ENCODE peak calls at places on chromosome 15, in seven cellular contexts. M is HepG2, I is GM12878, K is astrocyte, W is A673, D is fibroblast of lung, U is PC-9. E is an unnamed sample. For H3K9me3, the result is how much of the 10 kb centered on the place peaks cover.

GRCh38 chr15:75554717-75555116 is 24.4 kb downstream of the PTPN9 start:
- DNase-seq in M (no peak), I (no peak), K (peak), W (no peak), D (peak), U (no peak), E (no peak)

GRCh38 chr15:66212471-66212870 is 41.1 kb downstream of the MEGF11 start:
- DNase-seq in M (no peak), I (no peak), K (no peak), W (no peak), D (no peak), U (no peak), E (no peak)

GRCh38 chr15:99324082-99324620 is 72.9 kb downstream of the LRRC28 start:
- DNase-seq in M (no peak), I (peak), K (peak), W (peak), D (peak), U (peak), E (no peak)

GRCh38 chr15:98668566-98669308 is 20.4 kb downstream of the IGF1R start:
- DNase-seq in M (no peak), I (peak), K (peak), W (no peak), D (peak), U (peak), E (peak)

GRCh38 chr15:83504365-83504764 is 57.2 kb downstream of the SH3GL3 start:
- DNase-seq in M (no peak), I (no peak), K (no peak), W (peak), D (peak), U (no peak), E (no peak)

GRCh38 chr15:62758126-62758951 is 284.2 kb upstream of the TPM1 start:
- DNase-seq in M (peak), I (no peak), K (peak), W (peak), D (peak), U (peak), E (no peak)

GRCh38 chr15:57297163-57297593 is 79.1 kb upstream of the CGNL1 start:
- DNase-seq in M (no peak), I (no peak), K (no peak), W (no peak), D (no peak), U (no peak), E (no peak)

GRCh38 chr15:75200765-75201608 is 695 bp upstream of the C15orf39 start:
- DNase-seq in M (peak), I (no peak), K (no peak), W (peak), D (peak), U (peak), E (peak)

GRCh38 chr15:61137139-61137792 is 91.8 kb downstream of the RORA start:
- DNase-seq in M (no peak), I (no peak), K (no peak), W (no peak), D (no peak), U (no peak), E (no peak)

GRCh38 chr15:22237891-22238275 is 157.6 kb downstream of the OR4M2 start:
- DNase-seq in M (no peak), I (no peak), K (no peak), W (no peak), D (no peak), U (no peak), E (no peak)

GRCh38 chr15:22240951-22241350 is 160.6 kb downstream of the OR4M2 start:
- DNase-seq in M (no peak), I (no peak), K (no peak), W (no peak), D (no peak), U (no peak), E (no peak)

GRCh38 chr15:22241451-22241850 is 161.1 kb downstream of the OR4M2 start:
- DNase-seq in M (no peak), I (no peak), K (no peak), W (no peak), D (no peak), U (no peak), E (no peak)

GRCh38 chr15:22240403-22240802 is 160.1 kb downstream of the OR4M2 start:
- DNase-seq in M (no peak), I (no peak), K (no peak), W (no peak), D (no peak), U (no peak), E (no peak)

DNA sequence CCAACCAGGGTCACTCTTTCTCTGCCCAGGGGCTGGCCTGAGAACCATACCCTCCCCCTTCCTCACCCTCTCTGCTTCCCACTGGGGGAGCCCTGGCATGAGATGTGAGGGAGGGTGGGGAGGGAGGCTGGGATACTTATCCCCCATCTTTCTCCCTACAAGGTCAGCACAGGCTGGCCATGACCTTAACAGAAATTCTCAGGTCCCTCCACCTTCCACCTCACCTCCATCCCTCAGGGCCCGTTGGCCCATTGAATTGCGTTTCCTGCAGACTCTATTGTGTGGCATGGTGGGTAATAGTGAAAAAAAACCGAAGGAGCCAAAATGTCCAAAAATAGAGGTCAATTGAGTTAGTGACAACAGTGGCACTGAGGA is 159.5 kb downstream of the OR4M2 start:
- DNase-seq in M (no peak), I (no peak), K (no peak), W (no peak), D (no peak), U (no peak), E (no peak)
- H3K9me3 ChIP-seq in M (under half), I (under half), K (under half), W (half or more), D (under half), U (under half), E (under half)

DNA sequence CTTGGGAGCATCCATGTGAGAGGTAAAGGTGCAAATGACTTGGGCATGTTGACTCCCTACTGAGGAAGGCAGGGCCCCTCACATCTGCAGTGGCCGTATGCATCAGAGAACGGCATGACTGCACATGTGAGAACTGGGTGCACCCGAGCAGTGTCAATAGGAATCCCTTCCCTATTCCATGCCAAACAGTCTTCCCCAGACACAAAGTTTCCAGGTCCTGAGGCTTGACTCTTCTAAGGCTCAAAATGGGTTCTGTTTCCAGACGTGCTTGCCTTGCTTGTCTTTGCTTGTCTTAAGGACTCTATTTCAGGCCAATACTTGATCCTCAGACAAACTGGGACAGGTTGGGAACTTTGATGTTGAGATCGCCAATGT is 20.5 kb upstream of the ANPEP start:
- DNase-seq in M (no peak), I (no peak), K (no peak), W (no peak), D (no peak), U (no peak), E (no peak)
- H3K4me3 ChIP-seq in M (no peak), I (no peak), K (no peak), W (no peak), D (no peak), U (no peak), E (no peak)

GRCh38 chr15:37093480-37094410 is 6.6 kb downstream of the MEIS2 start:
- DNase-seq in M (no peak), I (no peak), K (peak), W (no peak), D (peak), U (no peak), E (no peak)

GRCh38 chr15:37095993-37096877 is 4.1 kb downstream of the MEIS2 start:
- DNase-seq in M (no peak), I (no peak), K (no peak), W (no peak), D (no peak), U (no peak), E (no peak)

GRCh38 chr15:37096878-37097568 is 3.3 kb downstream of the MEIS2 start:
- DNase-seq in M (no peak), I (no peak), K (no peak), W (no peak), D (no peak), U (no peak), E (no peak)

GRCh38 chr15:37094542-37095196 is 5.7 kb downstream of the MEIS2 start:
- DNase-seq in M (no peak), I (no peak), K (peak), W (no peak), D (peak), U (no peak), E (no peak)

DNA sequence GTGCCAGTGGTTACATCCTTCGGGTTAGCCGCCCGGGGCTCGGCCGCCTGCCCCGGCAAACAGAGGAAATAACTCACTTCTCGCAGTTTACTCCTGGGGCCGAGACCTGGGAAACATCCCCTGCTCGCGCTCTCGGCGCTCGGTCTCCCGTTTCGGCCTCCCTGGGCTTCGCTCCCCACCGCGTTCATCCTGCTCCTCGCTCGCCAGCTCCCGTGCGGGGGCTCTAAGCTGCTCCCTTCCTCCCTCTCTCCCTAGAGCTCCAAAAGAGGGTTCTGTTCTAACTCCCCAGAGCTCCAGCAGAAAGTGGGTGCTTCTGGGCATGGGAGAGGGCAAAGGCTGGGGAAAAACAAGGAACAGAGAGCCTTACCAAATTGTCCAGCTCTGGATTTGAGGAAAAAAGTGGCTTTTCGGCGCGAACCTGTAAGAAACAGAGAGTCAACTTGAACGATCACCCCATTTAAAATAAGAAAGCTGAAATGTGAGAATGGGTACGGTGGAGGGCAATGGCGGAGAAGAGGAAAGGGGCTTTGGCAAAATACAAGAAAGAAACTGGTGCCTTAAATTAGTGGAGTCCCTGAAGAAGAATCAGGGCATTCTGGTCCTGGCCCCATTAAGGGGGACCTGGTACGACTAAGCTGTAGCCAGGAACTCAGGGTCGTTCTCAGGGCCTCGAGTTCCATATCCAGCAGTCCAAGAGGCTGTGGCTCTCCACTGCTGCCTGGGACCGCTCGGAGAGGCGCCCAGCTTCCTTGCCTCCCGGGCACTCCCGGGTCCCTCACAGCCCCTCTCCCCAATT is 5.0 kb downstream of the MEIS2 start:
- DNase-seq in M (no peak), I (no peak), K (no peak), W (no peak), D (no peak), U (no peak), E (no peak)
- TF ChIP-seq EZH2 in M (no peak), I (no peak), K (no peak), W (no peak), D (no peak), U (no peak), E (no peak)

GRCh38 chr15:25228261-25228660 is 210.6 kb downstream of the UBE3A start:
- DNase-seq in M (no peak), I (no peak), K (no peak), W (no peak), D (no peak), U (no peak), E (no peak)

GRCh38 chr15:25233766-25234350 is 205.0 kb downstream of the UBE3A start:
- DNase-seq in M (no peak), I (no peak), K (no peak), W (no peak), D (no peak), U (no peak), E (no peak)

GRCh38 chr15:25234831-25235230 is 204.0 kb downstream of the UBE3A start:
- DNase-seq in M (no peak), I (no peak), K (no peak), W (no peak), D (no peak), U (no peak), E (no peak)

GRCh38 chr15:25226360-25226759 is 212.5 kb downstream of the UBE3A start:
- DNase-seq in M (no peak), I (no peak), K (no peak), W (no peak), D (no peak), U (no peak), E (no peak)

GRCh38 chr15:25230442-25230841 is 208.4 kb downstream of the UBE3A start:
- DNase-seq in M (no peak), I (no peak), K (no peak), W (no peak), D (no peak), U (no peak), E (no peak)
- H3K9me3 ChIP-seq in M (half or more), I (under half), K (under half), W (under half), D (under half), U (under half), E (under half)

DNA sequence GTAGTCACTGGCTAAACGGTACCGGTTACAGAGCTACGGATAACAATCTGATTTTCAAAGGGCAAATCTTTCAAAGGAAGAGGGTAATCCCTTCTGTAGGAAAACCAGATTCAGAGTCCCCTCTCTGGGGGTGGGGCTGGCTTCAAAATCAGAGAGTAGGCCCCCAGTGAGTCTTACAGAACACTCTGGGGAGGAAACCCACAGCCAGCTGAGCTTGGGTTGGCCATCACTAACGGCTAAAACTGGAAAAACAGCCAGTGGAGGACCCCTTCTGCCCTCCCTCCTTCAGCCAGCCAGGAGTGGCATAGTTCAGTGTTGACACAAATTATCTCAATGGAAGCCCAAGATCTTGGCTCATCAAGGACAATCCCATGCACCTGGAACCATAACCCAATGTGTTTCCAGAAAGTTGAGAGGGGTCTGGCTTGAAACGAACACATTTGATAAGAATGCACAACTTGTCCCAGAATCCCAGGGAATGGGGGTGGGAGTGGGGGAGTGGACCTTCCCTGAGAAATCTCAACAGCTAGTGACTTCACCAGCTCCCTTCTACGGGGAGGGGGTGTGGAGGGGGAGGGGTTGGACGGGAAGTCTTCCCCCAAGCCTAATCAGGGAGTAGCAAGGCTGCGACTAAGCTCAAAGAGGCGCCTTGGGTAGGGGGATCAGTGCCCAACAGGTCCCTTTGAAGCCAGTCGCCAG is 1.0 kb downstream of the RASL12 start:
- DNase-seq in M (no peak), I (no peak), K (no peak), W (no peak), D (no peak), U (no peak), E (no peak)
- H3K4me3 ChIP-seq in M (no peak), I (no peak), K (no peak), W (no peak), D (peak), U (no peak), E (no peak)

GRCh38 chr15:34437687-34438086 is at the start of gene GOLGA8A:
- DNase-seq in M (peak), I (peak), K (peak), W (peak), D (peak), U (peak), E (peak)
- TF ChIP-seq EZH2 in M (no peak), I (no peak), K (no peak), W (no peak), D (no peak), U (no peak), E (no peak)

GRCh38 chr15:90787881-90788280 is 70.7 kb downstream of the BLM start:
- DNase-seq in M (no peak), I (no peak), K (peak), W (no peak), D (peak), U (no peak), E (no peak)
- H3K9me3 ChIP-seq in M (under half), I (under half), K (under half), W (under half), D (under half), U (under half), E (under half)

GRCh38 chr15:100721758-100722550 is 119.6 kb downstream of the ASB7 start:
- DNase-seq in M (peak), I (no peak), K (peak), W (peak), D (peak), U (peak), E (peak)
- H3K4me3 ChIP-seq in M (no peak), I (no peak), K (peak), W (no peak), D (peak), U (peak), E (peak)

E was measured in keratinocyte.